ENCODE peak calls at places on chromosomes 16 and 17, in four cellular contexts. W is foreskin fibroblast, D is T-cell, I is GM23248. V is an unnamed sample.
A peak's percentile ranks its signal among the peaks of the same experiment; 100 is the strongest.

GRCh38 chr17:66807182-66807581 is 27.7 kb upstream of the CACNG5 start:
- DNase-seq in I (no peak), W (no peak), D (no peak), V (no peak)

GRCh38 chr16:24980077-24980793 is 34.9 kb downstream of the ARHGAP17 start:
- DNase-seq in I (peak; percentile 29), D (no peak), W (no peak), V (no peak)

GRCh38 chr16:80375973-80376372 is 164.8 kb upstream of the DYNLRB2 start:
- DNase-seq in I (no peak), W (peak; percentile 2), D (no peak), V (no peak)

GRCh38 chr17:66365903-66366302 is 63.5 kb downstream of the PRKCA start:
- DNase-seq in D (no peak), I (no peak), W (no peak), V (no peak)

GRCh38 chr17:45043268-45043681 is 8.2 kb downstream of the DCAKD start:
- DNase-seq in D (no peak), I (peak; percentile 20), W (peak; percentile 69), V (no peak)

GRCh38 chr16:81493755-81494433 is 49.3 kb downstream of the CMIP start:
- DNase-seq in W (peak; percentile 95), D (no peak), I (peak; percentile 93), V (no peak)

GRCh38 chr16:87704754-87705353 is 60.9 kb downstream of the KLHDC4 start:
- DNase-seq in W (no peak), D (no peak), I (no peak), V (no peak)

GRCh38 chr16:87416826-87417471 is 24.8 kb downstream of the MAP1LC3B start:
- DNase-seq in I (peak; percentile 75), D (peak; percentile 37), W (peak; percentile 36), V (no peak)

GRCh38 chr17:49035470-49036269 is 38.5 kb downstream of the IGF2BP1 start:
- DNase-seq in D (peak; percentile 8), W (no peak), I (peak; percentile 75), V (peak; percentile 40)

GRCh38 chr17:59002848-59003247 is 103.8 kb downstream of the TRIM37 start:
- DNase-seq in D (no peak), I (peak; percentile 32), W (no peak), V (no peak)

GRCh38 chr17:63950940-63951907 is 19.1 kb upstream of the CD79B start:
- DNase-seq in I (no peak), W (no peak), D (no peak), V (no peak)

GRCh38 chr17:78337244-78338109 is 22.4 kb downstream of the SOCS3 start:
- DNase-seq in I (peak; percentile 98), D (no peak), W (no peak), V (no peak)

GRCh38 chr17:75779987-75780889 is 4.4 kb upstream of the UNK start:
- DNase-seq in D (no peak), W (no peak), I (no peak), V (no peak)

GRCh38 chr17:38510424-38511125 is 82.3 kb downstream of the ARHGAP23 start:
- DNase-seq in I (no peak), W (no peak), D (no peak), V (no peak)

GRCh38 chr17:17696871-17697633 is 15.8 kb downstream of the RAI1 start:
- DNase-seq in I (no peak), W (no peak), D (no peak), V (no peak)

GRCh38 chr16:83211711-83212110 is 584.9 kb downstream of the CDH13 start:
- DNase-seq in I (no peak), W (no peak), D (no peak), V (no peak)

GRCh38 chr17:36939944-36940312 is 2.7 kb downstream of the LHX1 start:
- DNase-seq in W (no peak), I (no peak), D (no peak), V (no peak)

GRCh38 chr17:50953518-50953830 is 87.3 kb upstream of the TOB1 start:
- DNase-seq in W (no peak), I (no peak), D (no peak), V (no peak)

GRCh38 chr16:2828876-2829430 is 1.1 kb upstream of the ZG16B start:
- DNase-seq in D (no peak), I (no peak), W (no peak), V (no peak)

GRCh38 chr17:63476857-63477470 is at the start of gene ACE:
- DNase-seq in I (peak; percentile 65), W (no peak), D (peak; percentile 26), V (no peak)

GRCh38 chr17:81043725-81044427 is 8.9 kb downstream of the BAIAP2 start:
- DNase-seq in I (no peak), D (no peak), W (no peak), V (no peak)

GRCh38 chr16:89365044-89365467 is 125.3 kb downstream of the ANKRD11 start:
- DNase-seq in I (peak; percentile 81), W (peak; percentile 62), D (no peak), V (no peak)

GRCh38 chr16:50609049-50609832 is 61.0 kb downstream of the NKD1 start:
- DNase-seq in I (no peak), D (no peak), W (no peak), V (no peak)

GRCh38 chr17:50028207-50029120 is 27.4 kb upstream of the ITGA3 start:
- DNase-seq in I (peak; percentile 70), D (no peak), W (peak; percentile 69), V (no peak)

GRCh38 chr16:4611337-4612023 is 3.2 kb downstream of the UBALD1 start:
- DNase-seq in I (peak; percentile 77), W (no peak), D (no peak), V (no peak)

GRCh38 chr16:57260294-57260929 is 15.4 kb downstream of the ARL2BP start:
- DNase-seq in I (peak; percentile 79), W (peak; percentile 48), D (no peak), V (no peak)

GRCh38 chr16:70745536-70746025 is 55.4 kb downstream of the VAC14 start:
- DNase-seq in W (no peak), I (no peak), D (no peak), V (no peak)

V was measured in NCI-H1694.